ENCODE peak calls at places on chromosomes 6 and 20, in seven cellular contexts. T is CD8-positive, alpha-beta T cell; Q is tibial artery; N is thoracic aorta; B is hepatocyte; E is A549; M is body of pancreas. G is an unnamed sample. For H3K4me1, the result is how much of the 10 kb centered on the place peaks cover.

GRCh38 chr20:23266530-23267398 is 83.8 kb upstream of the NXT1 start:
- DNase-seq in T (no peak), Q (no peak), N (no peak), B (no peak), E (peak), M (no peak), G (no peak)

GRCh38 chr6:134347916-134348805 is 30.2 kb upstream of the SGK1 start:
- DNase-seq in T (no peak), Q (peak), N (no peak), B (no peak), E (no peak), M (no peak), G (peak)

GRCh38 chr20:64079273-64080012 is at the start of gene RGS19:
- DNase-seq in T (peak), Q (peak), N (no peak), B (peak), E (peak), M (peak), G (peak)

GRCh38 chr6:165106261-165106660 is 203.1 kb downstream of the C6orf118 start:
- DNase-seq in T (no peak), Q (no peak), N (no peak), B (no peak), E (no peak), M (no peak), G (no peak)

GRCh38 chr6:154167163-154167562 is 128.1 kb downstream of the OPRM1 start:
- DNase-seq in T (no peak), Q (no peak), N (no peak), B (no peak), E (no peak), M (no peak), G (no peak)

GRCh38 chr6:100226811-100227210 is 232.8 kb upstream of the MCHR2 start:
- DNase-seq in T (no peak), Q (no peak), N (no peak), B (no peak), E (no peak), M (no peak), G (no peak)

GRCh38 chr6:35136185-35136584 is 5.0 kb downstream of the TCP11 start:
- DNase-seq in T (no peak), Q (no peak), N (no peak), B (no peak), E (no peak), M (no peak), G (no peak)

GRCh38 chr6:165821754-165822153 is 158.7 kb upstream of the PDE10A start:
- DNase-seq in T (no peak), Q (no peak), N (no peak), B (no peak), E (no peak), M (no peak), G (no peak)

GRCh38 chr6:6131492-6132109 is 124.9 kb upstream of the NRN1 start:
- DNase-seq in T (no peak), Q (no peak), N (no peak), B (peak), E (peak), M (no peak), G (no peak)

GRCh38 chr6:110781522-110782200 is 33.6 kb downstream of the CDK19 start:
- DNase-seq in T (no peak), Q (no peak), N (no peak), B (no peak), E (no peak), M (no peak), G (no peak)

GRCh38 chr6:36067374-36068011 is 39.9 kb downstream of the MAPK14 start:
- DNase-seq in T (no peak), Q (no peak), N (no peak), B (no peak), E (no peak), M (no peak), G (no peak)

GRCh38 chr6:104784884-104785283 is 74.8 kb downstream of the HACE1 start:
- DNase-seq in T (no peak), Q (no peak), N (no peak), B (no peak), E (no peak), M (no peak), G (no peak)

GRCh38 chr20:31675828-31676533 is 38.3 kb downstream of the COX4I2 start:
- DNase-seq in T (peak), Q (no peak), N (no peak), B (no peak), E (no peak), M (no peak), G (no peak)

GRCh38 chr20:51403465-51404220 is 138.9 kb downstream of the NFATC2 start:
- DNase-seq in T (no peak), Q (no peak), N (no peak), B (no peak), E (no peak), M (no peak), G (no peak)

GRCh38 chr20:30601974-30602373 is 655.5 kb upstream of the DEFB115 start:
- DNase-seq in T (no peak), Q (no peak), N (no peak), B (no peak), E (no peak), M (no peak), G (no peak)

GRCh38 chr6:6875818-6876470 is 231.8 kb upstream of the RREB1 start:
- DNase-seq in T (no peak), Q (no peak), N (no peak), B (peak), E (peak), M (no peak), G (peak)

GRCh38 chr6:14818422-14818884 is 427.4 kb upstream of the JARID2 start:
- DNase-seq in T (no peak), Q (no peak), N (no peak), B (no peak), E (no peak), M (no peak), G (no peak)

GRCh38 chr6:70337379-70338073 is 34.6 kb upstream of the COL9A1 start:
- DNase-seq in T (no peak), Q (no peak), N (no peak), B (peak), E (no peak), M (no peak), G (no peak)

GRCh38 chr6:30544666-30545272 is 11.5 kb downstream of the GNL1 start:
- DNase-seq in T (no peak), Q (no peak), N (no peak), B (peak), E (peak), M (peak), G (no peak)

GRCh38 chr6:100269189-100269588 is 195.5 kb downstream of the SIM1 start:
- DNase-seq in T (no peak), Q (no peak), N (no peak), B (no peak), E (peak), M (no peak), G (no peak)

GRCh38 chr6:3193102-3193837 is 34.2 kb downstream of the TUBB2B start:
- DNase-seq in T (no peak), Q (no peak), N (no peak), B (no peak), E (no peak), M (no peak), G (no peak)

GRCh38 chr20:38108438-38109024 is 56.5 kb downstream of the TGM2 start:
- DNase-seq in T (no peak), Q (no peak), N (no peak), B (no peak), E (no peak), M (peak), G (peak)

GRCh38 chr6:2713473-2714358 is 37.0 kb downstream of the MYLK4 start:
- DNase-seq in T (no peak), Q (no peak), N (no peak), B (no peak), E (peak), M (no peak), G (peak)

GRCh38 chr6:32666420-32667300 is at the start of gene HLA-DQB1:
- DNase-seq in T (peak), Q (no peak), N (no peak), B (peak), E (peak), M (no peak), G (no peak)

GRCh38 chr6:15498640-15499039 is 164.2 kb downstream of the DTNBP1 start:
- DNase-seq in T (no peak), Q (no peak), N (no peak), B (no peak), E (no peak), M (peak), G (peak)

GRCh38 chr20:33664762-33665144 is 2.0 kb upstream of the ACTL10 start:
- DNase-seq in T (no peak), Q (no peak), N (no peak), B (no peak), E (no peak), M (no peak), G (no peak)

GRCh38 chr6:136067731-136068341 is 182.3 kb downstream of the MTFR2 start:
- DNase-seq in T (no peak), Q (no peak), N (no peak), B (no peak), E (no peak), M (peak), G (no peak)

GRCh38 chr20:21202284-21202683 is 76.4 kb downstream of the KIZ start:
- DNase-seq in T (no peak), Q (no peak), N (no peak), B (no peak), E (peak), M (no peak), G (no peak)

GRCh38 chr6:1263039-1263849 is 48.7 kb upstream of the FOXQ1 start:
- DNase-seq in T (no peak), Q (no peak), N (no peak), B (peak), E (peak), M (no peak), G (no peak)

GRCh38 chr6:167441653-167442644 is 117.1 kb downstream of the TTLL2 start:
- DNase-seq in T (no peak), Q (no peak), N (no peak), B (peak), E (no peak), M (no peak), G (no peak)

GRCh38 chr20:44080646-44081267 is 106.2 kb downstream of the JPH2 start:
- DNase-seq in T (peak), Q (no peak), N (no peak), B (peak), E (peak), M (peak), G (peak)

GRCh38 chr6:91860951-91861350 is 1274.1 kb upstream of the MAP3K7 start:
- DNase-seq in T (no peak), Q (no peak), N (no peak), B (no peak), E (peak), M (no peak), G (no peak)

GRCh38 chr6:108838101-108838717 is 10.0 kb upstream of the ARMC2 start:
- DNase-seq in T (no peak), Q (no peak), N (no peak), B (peak), E (peak), M (no peak), G (no peak)
- H3K4me1 ChIP-seq in T (under half), Q (under half), N (under half), B (under half), E (under half), M (under half), G (under half)

GRCh38 chr6:47792216-47792733 is 10.4 kb downstream of the OPN5 start:
- DNase-seq in T (no peak), Q (no peak), N (no peak), B (no peak), E (no peak), M (no peak), G (no peak)

GRCh38 chr6:47789553-47789952 is 7.7 kb downstream of the OPN5 start:
- DNase-seq in T (no peak), Q (no peak), N (no peak), B (no peak), E (no peak), M (no peak), G (no peak)

GRCh38 chr6:47785187-47785586 is 3.4 kb downstream of the OPN5 start:
- DNase-seq in T (no peak), Q (no peak), N (no peak), B (no peak), E (no peak), M (no peak), G (no peak)

GRCh38 chr6:47788498-47788884 is 6.7 kb downstream of the OPN5 start:
- DNase-seq in T (no peak), Q (no peak), N (no peak), B (no peak), E (no peak), M (no peak), G (no peak)

DNA sequence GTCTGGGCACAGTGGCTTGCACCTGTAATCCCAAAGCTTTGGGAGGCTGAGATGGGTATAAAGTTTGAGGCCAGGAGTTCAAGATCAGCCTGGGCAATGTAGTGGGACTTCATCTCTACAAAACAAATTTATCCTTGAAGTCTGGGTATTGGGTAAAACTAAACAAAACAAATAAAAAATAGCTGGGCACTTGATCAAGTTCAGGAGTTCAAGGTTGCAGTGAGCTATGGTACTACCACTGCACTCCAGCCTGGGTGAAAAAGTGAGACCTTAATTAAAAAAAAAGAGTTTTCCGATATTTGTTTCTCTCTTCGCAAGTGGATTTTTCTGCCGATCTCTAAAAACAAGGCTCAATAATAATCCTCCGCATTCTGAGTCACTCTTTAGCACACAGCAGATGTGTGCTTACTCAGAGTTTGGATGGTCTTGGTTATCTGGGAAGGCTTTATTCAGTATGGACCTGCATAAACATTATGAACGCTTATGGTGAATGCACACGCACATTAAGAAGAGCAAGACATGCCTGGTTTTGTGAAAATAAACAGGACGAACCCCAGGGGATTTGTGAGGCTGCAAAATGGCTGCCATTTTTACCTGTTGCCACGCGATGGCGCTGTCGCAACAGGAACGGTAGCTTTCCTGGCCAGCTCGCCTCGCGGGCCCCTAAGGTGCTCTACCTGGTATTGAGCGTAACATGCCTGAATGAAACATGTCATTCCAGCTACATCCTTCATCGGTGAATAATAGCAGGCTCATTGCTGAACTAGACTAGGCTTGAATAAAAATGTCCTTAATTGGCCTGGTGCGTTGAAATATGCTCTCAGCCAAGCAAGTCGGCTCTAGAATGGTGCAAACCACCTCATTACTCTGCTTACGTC is 6.0 kb downstream of the OPN5 start:
- DNase-seq in T (peak), Q (no peak), N (no peak), B (peak), E (peak), M (peak), G (no peak)
- H3K4me3 ChIP-seq in T (no peak), Q (no peak), N (peak), B (no peak), E (no peak), M (no peak), G (peak)

DNA sequence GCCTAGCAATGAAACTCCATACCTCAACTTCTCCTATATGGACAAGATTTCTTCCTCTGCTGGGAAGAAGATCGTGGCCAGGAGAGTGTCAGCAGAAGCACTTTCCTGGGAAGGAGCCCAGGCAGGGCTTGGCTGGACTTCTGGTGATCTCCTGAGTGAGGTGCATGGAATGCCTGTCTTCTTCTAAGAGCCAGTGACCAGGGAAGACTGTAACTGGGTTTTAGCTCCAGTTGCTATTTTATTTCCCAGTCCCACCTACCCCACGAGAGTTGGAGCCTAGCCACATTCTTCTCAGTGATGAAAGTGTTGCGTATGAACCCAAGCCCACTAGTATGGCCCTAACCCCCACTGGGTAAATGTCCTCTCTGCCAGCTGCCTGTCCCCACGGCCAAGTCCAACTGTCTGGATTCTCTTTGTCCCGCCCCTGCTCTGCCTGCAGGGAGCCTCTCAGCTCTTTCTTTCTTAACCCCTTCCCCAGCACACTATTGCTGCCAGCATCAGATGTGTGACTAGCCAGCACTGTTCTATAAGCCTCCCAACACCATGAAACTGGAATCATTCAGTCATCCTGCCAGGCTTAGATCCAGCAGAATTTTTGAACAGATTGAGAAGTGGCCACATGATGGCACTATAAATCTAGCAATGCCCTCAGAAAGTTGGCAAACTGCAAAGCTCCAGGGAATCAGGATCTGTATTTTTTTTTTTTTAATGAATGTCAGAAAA is 69.8 kb upstream of the FAM184A start:
- DNase-seq in T (no peak), Q (no peak), N (no peak), B (peak), E (peak), M (peak), G (no peak)
- TF ChIP-seq CTCF in T (peak), Q (peak), N (peak), B (peak), E (peak), M (peak), G (peak)

DNA sequence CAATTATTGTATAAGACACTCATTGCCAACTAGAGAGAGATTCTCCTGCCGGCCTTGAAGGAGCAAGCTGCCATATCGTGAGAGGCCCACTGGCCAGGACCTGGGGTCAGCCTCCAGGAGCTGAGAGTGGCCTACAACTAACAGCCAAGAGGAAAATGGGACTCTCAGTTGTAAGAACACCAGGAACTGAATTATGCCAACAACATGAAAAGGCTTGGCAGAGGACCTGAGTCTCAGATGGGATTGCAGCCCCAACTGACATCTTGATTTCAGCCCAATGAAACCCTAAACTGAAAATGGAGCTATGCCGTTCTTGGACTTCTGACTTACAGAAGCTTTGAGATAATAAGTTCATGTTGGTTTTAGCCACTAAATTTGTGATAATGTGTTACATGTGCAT is 193.5 kb upstream of the LRFN2 start:
- DNase-seq in T (no peak), Q (no peak), N (no peak), B (no peak), E (no peak), M (no peak), G (peak)
- H3K4me1 ChIP-seq in T (under half), Q (under half), N (under half), B (under half), E (under half), M (under half), G (under half)

GRCh38 chr6:98975331-98975891 is 27.7 kb upstream of the FBXL4 start:
- DNase-seq in T (no peak), Q (no peak), N (no peak), B (no peak), E (no peak), M (no peak), G (no peak)
- H3K4me3 ChIP-seq in T (no peak), Q (no peak), N (no peak), B (no peak), E (no peak), M (no peak), G (no peak)

GRCh38 chr20:48541581-48542071 is 286.2 kb downstream of the PREX1 start:
- DNase-seq in T (no peak), Q (no peak), N (no peak), B (no peak), E (no peak), M (no peak), G (no peak)
- TF ChIP-seq CTCF in T (no peak), Q (no peak), N (no peak), B (no peak), E (no peak), M (no peak), G (no peak)

GRCh38 chr6:116387374-116387773 is 16.6 kb downstream of the DSE start:
- DNase-seq in T (no peak), Q (no peak), N (no peak), B (no peak), E (peak), M (no peak), G (no peak)
- H3K4me1 ChIP-seq in T (under half), Q (half or more), N (under half), B (under half), E (under half), M (under half), G (under half)

GRCh38 chr6:42369568-42369967 is 82.2 kb downstream of the TRERF1 start:
- DNase-seq in T (no peak), Q (no peak), N (no peak), B (no peak), E (peak), M (no peak), G (no peak)

GRCh38 chr6:42368156-42368555 is 83.6 kb downstream of the TRERF1 start:
- DNase-seq in T (peak), Q (no peak), N (no peak), B (no peak), E (no peak), M (no peak), G (no peak)

GRCh38 chr6:42366999-42367352 is 84.8 kb downstream of the TRERF1 start:
- DNase-seq in T (no peak), Q (no peak), N (no peak), B (no peak), E (no peak), M (no peak), G (no peak)

GRCh38 chr6:42366011-42366705 is 85.6 kb downstream of the TRERF1 start:
- DNase-seq in T (no peak), Q (no peak), N (no peak), B (no peak), E (no peak), M (no peak), G (no peak)

DNA sequence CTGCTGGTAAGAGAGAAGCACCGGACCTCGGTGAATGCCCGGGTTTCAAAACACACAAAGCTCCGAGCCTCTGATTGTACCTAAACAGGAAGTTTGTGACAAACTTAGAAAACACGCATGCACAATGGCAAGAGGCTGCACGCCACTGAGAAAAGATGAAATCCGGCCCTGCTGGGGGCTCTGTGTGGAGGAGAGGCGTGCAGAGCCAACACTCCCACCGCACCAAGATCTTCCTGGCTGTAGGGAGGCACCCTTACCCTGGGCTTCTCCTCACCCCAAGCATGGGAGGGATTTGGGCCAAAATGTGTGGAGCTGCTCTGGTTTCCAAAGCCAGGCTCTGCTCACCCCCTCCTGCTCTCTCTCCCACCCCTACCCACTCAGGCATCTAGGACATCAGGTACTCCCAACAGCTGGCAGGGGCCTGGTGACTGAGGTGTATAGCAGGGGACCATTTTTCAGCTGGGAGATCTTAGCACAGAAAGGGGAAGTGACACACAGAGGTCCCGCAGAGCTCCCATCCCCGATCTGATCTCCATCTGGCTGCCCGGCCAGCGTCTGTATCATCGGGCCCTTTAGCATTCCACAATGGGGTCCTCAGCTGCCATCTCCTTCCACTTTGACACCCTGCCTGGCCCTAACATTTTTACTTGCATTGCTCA is 84.2 kb downstream of the TRERF1 start:
- DNase-seq in T (peak), Q (no peak), N (no peak), B (no peak), E (no peak), M (no peak), G (no peak)
- H3K4me3 ChIP-seq in T (peak), Q (no peak), N (no peak), B (no peak), E (no peak), M (no peak), G (no peak)